ENCODE peak calls at places on chromosomes 2 and 18, in four cellular contexts. T, M, Q and E are unnamed samples.

GRCh38 chr2:150034665-150035064 is 447.1 kb upstream of the MMADHC start:
- DNase-seq in T (no peak), M (no peak), Q (no peak), E (no peak)

GRCh38 chr18:42275949-42276730 is 321.1 kb downstream of the PIK3C3 start:
- DNase-seq in T (no peak), M (no peak), Q (no peak), E (no peak)

GRCh38 chr2:127066942-127067341 is 40.0 kb downstream of the BIN1 start:
- DNase-seq in T (peak), M (no peak), Q (no peak), E (no peak)

GRCh38 chr18:24014986-24015896 is 687 bp downstream of the TTC39C start:
- DNase-seq in T (peak), M (peak), Q (peak), E (no peak)

GRCh38 chr2:149136111-149136510 is 97.6 kb downstream of the LYPD6B start:
- DNase-seq in T (no peak), M (no peak), Q (no peak), E (no peak)

GRCh38 chr2:56009758-56010534 is 86.4 kb upstream of the EFEMP1 start:
- DNase-seq in T (no peak), M (no peak), Q (peak), E (no peak)

GRCh38 chr2:105644174-105644980 is 100.3 kb upstream of the NCK2 start:
- DNase-seq in T (no peak), M (no peak), Q (peak), E (no peak)

GRCh38 chr2:220503446-220503845 is 876.0 kb downstream of the SLC4A3 start:
- DNase-seq in T (no peak), M (no peak), Q (no peak), E (no peak)

GRCh38 chr2:237590272-237591020 is at the start of gene RAB17:
- DNase-seq in T (no peak), M (no peak), Q (no peak), E (no peak)

GRCh38 chr2:239013670-239013960 is 165.7 kb downstream of the TWIST2 start:
- DNase-seq in T (no peak), M (no peak), Q (no peak), E (no peak)

GRCh38 chr2:160279813-160280465 is 79.9 kb upstream of the ITGB6 start:
- DNase-seq in T (no peak), M (no peak), Q (peak), E (no peak)

GRCh38 chr2:45121236-45121927 is 112.1 kb upstream of the SIX2 start:
- DNase-seq in T (no peak), M (no peak), Q (no peak), E (no peak)

GRCh38 chr2:22487541-22487940 is 897.4 kb upstream of the KLHL29 start:
- DNase-seq in T (no peak), M (no peak), Q (no peak), E (no peak)

GRCh38 chr2:45882707-45883106 is 231.2 kb downstream of the PRKCE start:
- DNase-seq in T (no peak), M (no peak), Q (no peak), E (no peak)

GRCh38 chr2:12321017-12321641 is 395.6 kb upstream of the TRIB2 start:
- DNase-seq in T (peak), M (no peak), Q (peak), E (no peak)

GRCh38 chr2:16013571-16013970 is 73.2 kb downstream of the MYCN start:
- DNase-seq in T (no peak), M (no peak), Q (no peak), E (no peak)

GRCh38 chr2:31962757-31963361 is 47.9 kb downstream of the MEMO1 start:
- DNase-seq in T (no peak), M (no peak), Q (no peak), E (no peak)

GRCh38 chr2:3493610-3493997 is 25.7 kb downstream of the ADI1 start:
- DNase-seq in T (peak), M (no peak), Q (peak), E (peak)

GRCh38 chr2:96523659-96524481 is 12.7 kb upstream of the ARID5A start:
- DNase-seq in T (no peak), M (no peak), Q (peak), E (no peak)

DNA sequence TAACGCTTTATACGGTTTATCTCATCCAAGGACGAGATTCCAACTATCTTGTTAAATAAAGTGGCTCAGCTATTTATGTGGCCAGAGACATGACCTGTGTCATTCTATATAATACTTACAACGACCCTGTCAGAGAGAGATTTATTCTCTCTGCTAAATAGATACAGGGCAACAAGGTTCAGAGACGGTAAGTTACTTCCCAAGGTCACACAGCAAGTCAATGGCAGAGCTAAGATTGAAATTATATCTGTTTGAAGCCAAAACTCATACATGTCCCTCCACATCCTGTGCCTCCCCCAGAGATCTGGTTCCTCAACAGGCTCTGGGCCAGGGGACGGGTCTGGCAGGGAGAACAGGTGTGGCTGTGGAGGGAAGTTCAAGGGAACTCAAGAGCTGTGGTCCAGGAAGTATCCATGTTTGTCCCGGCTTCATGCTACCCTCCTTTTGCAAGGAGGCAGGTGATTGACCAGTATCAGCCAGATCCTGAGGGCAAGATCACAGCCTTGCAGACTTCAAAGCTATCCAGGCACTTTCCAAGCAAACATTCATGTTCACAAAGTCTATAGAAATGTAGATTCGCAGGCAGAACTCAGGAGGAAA is 99.8 kb downstream of the CAPN13 start:
- DNase-seq in T (no peak), M (no peak), Q (no peak), E (no peak)
- TF ChIP-seq CTCF in T (no peak), M (no peak), Q (no peak), E (no peak)

GRCh38 chr2:205566556-205567061 is 115.7 kb upstream of the NRP2 start:
- DNase-seq in T (no peak), M (no peak), Q (no peak), E (no peak)

GRCh38 chr2:205557873-205558272 is 124.4 kb upstream of the NRP2 start:
- DNase-seq in T (no peak), M (no peak), Q (no peak), E (no peak)

GRCh38 chr2:205564761-205565160 is 117.5 kb upstream of the NRP2 start:
- DNase-seq in T (no peak), M (no peak), Q (no peak), E (no peak)

GRCh38 chr2:205568620-205569019 is 113.7 kb upstream of the NRP2 start:
- DNase-seq in T (no peak), M (no peak), Q (no peak), E (no peak)

GRCh38 chr2:205563646-205564045 is 118.7 kb upstream of the NRP2 start:
- DNase-seq in T (peak), M (no peak), Q (no peak), E (no peak)
- TF ChIP-seq CTCF in T (no peak), M (peak), Q (no peak), E (peak)

DNA sequence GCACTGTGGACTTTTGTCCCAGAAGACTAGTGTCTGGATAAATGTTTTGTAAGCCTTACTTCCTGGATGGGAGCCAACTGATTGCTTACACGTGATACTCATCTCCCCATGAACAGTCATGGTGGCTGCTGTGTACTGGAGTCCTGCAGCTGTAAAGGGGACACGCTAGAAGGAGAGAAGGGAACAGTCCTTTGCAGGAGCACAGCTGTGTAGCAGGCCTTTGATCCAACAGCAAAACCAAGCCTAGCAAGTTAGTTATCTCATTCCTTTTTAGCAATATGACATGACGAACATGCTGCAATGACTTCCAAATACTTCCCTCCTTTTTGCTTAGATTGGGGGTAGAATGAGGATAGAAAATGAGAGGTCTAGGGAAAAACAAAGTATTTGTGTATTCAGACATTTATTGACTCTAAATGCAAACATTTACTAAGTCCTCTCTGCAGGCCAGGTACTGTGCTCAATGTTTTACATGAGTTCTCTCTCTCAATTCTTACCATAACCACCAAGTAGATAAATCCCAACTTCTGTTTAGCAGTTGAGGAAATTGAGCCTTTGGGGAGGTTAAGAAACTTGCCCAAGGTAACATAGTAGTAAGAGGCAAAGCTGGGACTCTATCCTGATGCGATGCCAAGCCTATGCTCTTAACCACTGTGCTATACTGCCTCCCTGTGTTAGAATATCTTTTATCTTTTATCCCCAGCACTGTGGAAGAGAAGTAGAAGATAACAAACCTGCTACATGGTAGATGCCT is 55.4 kb upstream of the CD28 start:
- DNase-seq in T (peak), M (no peak), Q (peak), E (no peak)
- TF ChIP-seq CTCF in T (peak), M (peak), Q (no peak), E (peak)

DNA sequence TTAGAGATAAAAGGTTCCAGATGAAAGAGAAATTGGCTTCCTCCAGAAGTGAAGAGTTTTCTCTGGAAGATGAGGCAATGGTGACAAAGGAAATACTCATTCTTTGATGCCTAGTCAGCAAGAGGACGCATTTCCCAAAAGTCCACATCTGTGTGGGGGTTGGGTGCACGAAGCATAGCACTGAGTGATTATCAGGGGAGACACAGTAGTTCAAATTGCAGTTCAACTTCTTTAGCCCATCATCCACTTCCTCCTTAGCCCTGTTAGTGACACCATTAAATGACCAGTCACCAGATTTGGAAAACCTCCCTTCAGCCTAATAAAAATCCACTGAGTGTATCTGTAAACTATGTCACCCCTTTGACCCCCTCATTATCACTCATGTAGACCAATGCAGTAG is 80.9 kb upstream of the PHLPP1 start:
- DNase-seq in T (no peak), M (no peak), Q (peak), E (no peak)
- TF ChIP-seq CTCF in T (no peak), M (no peak), Q (no peak), E (no peak)

GRCh38 chr2:23595601-23596251 is 210.7 kb downstream of the KLHL29 start:
- DNase-seq in T (no peak), M (no peak), Q (no peak), E (no peak)
- TF ChIP-seq CTCF in T (no peak), M (no peak), Q (no peak), E (no peak)

DNA sequence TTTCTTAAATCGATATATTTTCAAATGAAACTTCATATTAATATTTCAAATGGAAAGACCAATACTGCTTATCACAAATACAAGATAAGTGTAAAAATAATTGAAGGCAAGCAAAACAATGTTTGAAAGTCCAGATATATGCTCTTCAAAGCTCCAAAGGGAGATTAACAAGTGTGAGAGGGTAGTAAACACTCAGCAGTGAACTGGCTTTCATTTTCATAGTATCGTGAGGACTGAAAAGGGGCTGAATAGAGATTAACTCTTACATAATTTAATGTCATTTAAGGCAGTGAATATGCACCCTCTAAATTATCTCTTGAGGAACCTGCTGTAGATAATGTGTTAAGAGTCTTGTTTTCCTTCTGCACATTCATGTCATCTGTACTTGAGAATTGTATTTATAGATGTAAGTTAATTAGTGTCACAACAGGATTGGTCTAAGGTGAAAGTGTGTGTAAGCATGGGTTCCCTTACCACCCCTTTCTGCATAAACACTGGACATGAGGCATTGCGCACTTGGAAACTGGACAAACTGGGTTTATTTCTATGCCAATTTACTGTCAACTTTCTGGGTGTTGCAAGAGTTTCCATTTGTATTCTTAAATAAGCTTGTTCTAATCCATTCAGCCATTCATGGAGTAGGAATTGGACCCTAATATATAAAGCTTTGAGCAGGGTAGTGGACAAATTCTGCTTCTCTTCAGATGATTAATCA is 76.7 kb upstream of the SESTD1 start:
- DNase-seq in T (no peak), M (no peak), Q (no peak), E (no peak)
- TF ChIP-seq CTCF in T (no peak), M (no peak), Q (no peak), E (no peak)

GRCh38 chr2:14427982-14428567 is 204.4 kb upstream of the LRATD1 start:
- DNase-seq in T (peak), M (no peak), Q (peak), E (no peak)
- TF ChIP-seq CTCF in T (no peak), M (no peak), Q (peak), E (no peak)